ENCODE peak calls at places on chromosome 21, in nine cellular contexts. P, A, T, B, J, I, D, Z and W are unnamed samples.

GRCh38 chr21:44836349-44836665 is 18.4 kb upstream of the SUMO3 start:
- DNase-seq in P (no peak), D (no peak), A (no peak), T (no peak), I (no peak), J (no peak), Z (no peak), B (no peak), W (no peak)

GRCh38 chr21:45848805-45849204 is 132.8 kb upstream of the COL6A1 start:
- DNase-seq in B (no peak), T (no peak), A (no peak), Z (no peak), D (no peak), P (no peak), J (no peak), I (no peak), W (no peak)

GRCh38 chr21:34971656-34972055 is 77.4 kb downstream of the RUNX1 start:
- DNase-seq in A (no peak), D (no peak), J (no peak), Z (no peak), P (no peak), B (no peak), T (no peak), I (no peak), W (no peak)

GRCh38 chr21:45152265-45152746 is 77.9 kb downstream of the ADARB1 start:
- DNase-seq in Z (no peak), I (peak; percentile 51), B (no peak), T (no peak), J (peak; percentile 51), P (peak; percentile 80), D (peak; percentile 62), A (peak; percentile 85), W (no peak)

GRCh38 chr21:14076143-14076806 is 134.5 kb downstream of the LIPI start:
- DNase-seq in P (no peak), I (no peak), B (no peak), A (no peak), T (no peak), J (no peak), Z (no peak), D (peak; percentile 57), W (no peak)

GRCh38 chr21:34630536-34631143 is 15.7 kb upstream of the RCAN1 start:
- DNase-seq in T (peak; percentile 38), B (no peak), Z (peak; percentile 32), P (no peak), D (peak; percentile 76), J (peak; percentile 19), A (no peak), I (no peak), W (no peak)

GRCh38 chr21:28832013-28832714 is 160.5 kb downstream of the LTN1 start:
- DNase-seq in T (no peak), Z (no peak), P (no peak), I (no peak), A (no peak), D (no peak), J (no peak), B (no peak), W (no peak)

GRCh38 chr21:17513214-17514123 is 626 bp downstream of the CXADR start:
- DNase-seq in J (peak; percentile 27), B (no peak), T (no peak), Z (no peak), I (peak; percentile 19), A (no peak), P (no peak), D (peak; percentile 4), W (peak; percentile 73)

GRCh38 chr21:37430184-37430821 is 63.7 kb downstream of the DYRK1A start:
- DNase-seq in I (no peak), J (no peak), Z (no peak), T (no peak), D (no peak), A (no peak), P (no peak), B (peak; percentile 58), W (no peak)

GRCh38 chr21:45054927-45055612 is 19.3 kb upstream of the ADARB1 start:
- DNase-seq in A (no peak), D (no peak), Z (no peak), T (no peak), I (no peak), P (peak; percentile 78), J (no peak), B (no peak), W (no peak)

GRCh38 chr21:14121719-14122118 is 89.0 kb downstream of the LIPI start:
- DNase-seq in A (no peak), D (peak; percentile 11), Z (no peak), P (no peak), B (no peak), I (no peak), J (no peak), T (no peak), W (no peak)

GRCh38 chr21:45506836-45507522 is 35.3 kb downstream of the SLC19A1 start:
- DNase-seq in B (no peak), J (no peak), P (peak; percentile 51), T (no peak), A (no peak), I (no peak), D (no peak), Z (no peak), W (peak; percentile 52)

DNA sequence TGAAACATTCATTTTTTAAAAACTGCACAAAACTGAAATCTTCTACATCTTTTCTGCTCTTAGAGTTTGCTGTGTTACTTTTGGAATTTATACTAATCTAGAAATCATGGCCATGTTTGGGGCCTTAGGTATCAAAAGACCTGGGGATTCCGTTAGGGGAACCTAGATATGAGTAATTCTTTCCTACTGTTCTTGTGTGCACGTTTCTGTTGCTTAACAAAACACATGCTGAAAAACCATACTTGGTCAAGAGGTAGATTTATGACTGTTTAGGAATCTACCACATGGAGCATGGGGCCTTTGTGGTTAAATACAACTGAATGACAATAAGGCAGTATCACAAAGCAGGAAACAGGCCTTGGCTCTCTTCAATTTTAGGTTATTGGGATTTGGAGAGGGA is 291.9 kb upstream of the USP25 start:
- DNase-seq in A (no peak), D (peak; percentile 75), P (no peak), I (no peak), B (no peak), Z (peak; percentile 30), T (no peak), J (no peak), W (no peak)
- TF ChIP-seq CTCF in A (no peak), D (no peak), P (no peak), I (no peak), B (no peak), Z (no peak), T (no peak), J (no peak), W (no peak)

DNA sequence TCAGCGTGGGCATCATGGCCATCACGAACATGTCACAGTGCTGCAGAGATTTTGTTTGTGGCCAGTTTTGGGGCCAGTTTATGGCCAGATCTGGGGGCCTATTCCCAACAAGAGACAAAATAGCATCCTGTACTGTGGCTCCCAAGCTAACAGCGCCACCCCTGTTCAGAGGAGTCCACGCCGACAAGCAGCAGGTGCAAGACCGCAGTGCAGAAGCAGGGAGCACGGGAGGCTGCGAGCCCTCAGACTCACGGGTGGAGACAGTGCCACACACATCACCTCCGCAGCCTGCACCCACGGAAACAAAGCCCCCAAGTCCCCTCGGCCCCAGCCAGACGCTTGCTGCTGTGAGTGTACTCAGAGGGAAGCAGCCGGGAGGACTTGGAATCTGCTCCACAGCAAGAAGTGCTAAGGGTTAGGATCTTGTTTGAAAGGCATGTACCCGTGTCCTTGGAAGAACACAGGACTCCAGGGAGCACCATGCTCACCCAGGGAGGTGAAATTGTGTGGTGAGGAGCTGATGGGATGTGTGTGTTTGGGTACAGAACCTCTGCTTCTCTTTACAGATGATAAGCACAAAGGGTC is 7.1 kb downstream of the TCP10L start:
- DNase-seq in A (no peak), J (no peak), P (no peak), T (no peak), Z (no peak), I (no peak), D (no peak), B (no peak), W (peak; percentile 64)
- TF ChIP-seq CTCF in A (peak; percentile 31), J (peak; percentile 35), P (no peak), T (no peak), Z (peak; percentile 45), I (no peak), D (no peak), B (peak; percentile 22), W (peak; percentile 52)

DNA sequence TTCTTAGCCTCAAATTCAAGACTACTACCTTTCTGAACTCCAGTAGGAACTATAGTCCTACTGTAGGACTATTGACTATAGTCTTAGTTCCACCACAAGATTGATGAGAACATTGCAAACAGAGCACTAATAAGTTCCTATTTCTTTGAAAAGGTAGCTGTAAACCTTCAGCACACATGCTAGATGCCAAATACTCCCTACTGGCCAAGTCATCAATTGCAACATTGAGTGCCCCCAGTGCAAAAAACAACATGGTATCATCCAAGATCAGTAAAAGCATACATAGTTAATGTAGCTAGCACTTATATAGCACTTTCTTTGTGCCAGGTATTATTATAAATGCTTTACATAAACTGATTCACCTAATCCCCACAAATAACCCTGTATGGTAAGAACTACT is 99.8 kb downstream of the MRPL39 start:
- DNase-seq in A (no peak), P (no peak), J (no peak), T (no peak), B (no peak), D (peak; percentile 74), I (no peak), Z (no peak), W (no peak)
- TF ChIP-seq CTCF in A (no peak), P (no peak), J (no peak), T (no peak), B (no peak), D (peak; percentile 52), I (no peak), Z (peak; percentile 4), W (no peak)

GRCh38 chr21:43815107-43815742 is 25.8 kb downstream of the RRP1 start:
- DNase-seq in B (no peak), I (no peak), A (no peak), P (no peak), T (no peak), D (no peak), J (no peak), Z (no peak), W (no peak)

GRCh38 chr21:43817157-43818086 is 28.0 kb downstream of the RRP1 start:
- DNase-seq in D (no peak), I (no peak), P (no peak), J (no peak), Z (no peak), T (no peak), B (no peak), A (no peak), W (no peak)

GRCh38 chr21:43815991-43816390 is 26.6 kb downstream of the RRP1 start:
- DNase-seq in T (no peak), I (no peak), B (no peak), J (no peak), P (no peak), D (no peak), Z (no peak), A (no peak), W (no peak)

GRCh38 chr21:43818685-43819084 is 29.3 kb downstream of the RRP1 start:
- DNase-seq in D (no peak), Z (no peak), T (no peak), A (no peak), P (no peak), J (no peak), I (no peak), B (no peak), W (no peak)

DNA sequence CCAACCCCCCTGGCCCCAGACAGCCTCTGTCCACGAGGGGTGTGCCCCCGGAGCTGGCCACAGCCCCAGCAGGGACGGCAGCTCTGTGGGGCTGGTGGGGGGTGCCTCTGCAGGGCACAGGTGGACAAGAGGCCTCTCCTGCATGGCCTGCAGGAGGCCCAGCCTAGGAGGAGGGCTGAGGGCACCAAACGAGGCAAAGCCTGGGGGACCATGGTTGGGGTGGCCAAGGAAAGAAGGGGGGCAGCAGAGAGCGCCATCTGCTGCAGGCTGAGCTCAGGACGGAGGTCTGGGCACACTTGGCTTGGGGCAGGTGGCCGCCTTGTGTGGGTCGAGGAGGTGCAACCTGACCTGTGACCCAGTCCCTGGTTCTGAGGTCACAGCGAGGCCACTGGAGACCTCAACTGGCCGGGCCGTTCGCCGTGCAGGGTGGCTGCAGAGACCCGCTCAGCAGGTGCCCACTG is 27.3 kb downstream of the RRP1 start:
- DNase-seq in D (no peak), T (no peak), I (no peak), J (no peak), Z (no peak), P (no peak), B (no peak), A (no peak), W (no peak)
- TF ChIP-seq CTCF in D (no peak), T (no peak), I (no peak), J (no peak), Z (no peak), P (no peak), B (no peak), A (no peak), W (no peak)